ENCODE peak calls at places on chromosomes 4 and X, in ten cellular contexts. One of them, this sample, is unnamed.

GRCh38 chr4:189858445-189858844 is 82.2 kb upstream of the FRG1 start:
- DNase-seq in putamen: no peak
- DNase-seq in AG20443: no peak
- DNase-seq in left ventricle myocardium superior: no peak
- DNase-seq in EL: no peak
- DNase-seq in left lung: no peak
- DNase-seq in IMR-90: no peak
- DNase-seq in effector CD4-positive, alpha-beta T cell: no peak
- DNase-seq in lower lobe of right lung: no peak
- DNase-seq in stimulated activated CD8-positive, alpha-beta memory T cell treated with anti-CD3 and anti-CD28 coated beads, Interleukin-7, amount 100 ng/mL, for 4 hours: no peak
- DNase-seq in this sample: no peak

GRCh38 chr4:9920029-9920428 is 101.3 kb downstream of the SLC2A9 start:
- DNase-seq in lower lobe of right lung: no peak
- DNase-seq in left lung: no peak
- DNase-seq in effector CD4-positive, alpha-beta T cell: no peak
- DNase-seq in left ventricle myocardium superior: no peak
- DNase-seq in putamen: no peak
- DNase-seq in EL: no peak
- DNase-seq in stimulated activated CD8-positive, alpha-beta memory T cell treated with anti-CD3 and anti-CD28 coated beads, Interleukin-7, amount 100 ng/mL, for 4 hours: no peak
- DNase-seq in IMR-90: no peak
- DNase-seq in AG20443: no peak
- DNase-seq in this sample: no peak

GRCh38 chrX:16659326-16659725 is 9.4 kb downstream of the S100G start:
- DNase-seq in AG20443: no peak
- DNase-seq in putamen: no peak
- DNase-seq in EL: peak; percentile 22
- DNase-seq in effector CD4-positive, alpha-beta T cell: no peak
- DNase-seq in lower lobe of right lung: no peak
- DNase-seq in left lung: no peak
- DNase-seq in stimulated activated CD8-positive, alpha-beta memory T cell treated with anti-CD3 and anti-CD28 coated beads, Interleukin-7, amount 100 ng/mL, for 4 hours: no peak
- DNase-seq in left ventricle myocardium superior: no peak
- DNase-seq in IMR-90: no peak
- DNase-seq in this sample: no peak

GRCh38 chr4:40418430-40419230 is 83.5 kb downstream of the CHRNA9 start:
- DNase-seq in left lung: no peak
- DNase-seq in putamen: no peak
- DNase-seq in stimulated activated CD8-positive, alpha-beta memory T cell treated with anti-CD3 and anti-CD28 coated beads, Interleukin-7, amount 100 ng/mL, for 4 hours: no peak
- DNase-seq in IMR-90: no peak
- DNase-seq in effector CD4-positive, alpha-beta T cell: no peak
- DNase-seq in EL: no peak
- DNase-seq in AG20443: no peak
- DNase-seq in left ventricle myocardium superior: no peak
- DNase-seq in lower lobe of right lung: no peak
- DNase-seq in this sample: no peak

GRCh38 chrX:19852014-19853005 is 35.1 kb downstream of the SH3KBP1 start:
- DNase-seq in stimulated activated CD8-positive, alpha-beta memory T cell treated with anti-CD3 and anti-CD28 coated beads, Interleukin-7, amount 100 ng/mL, for 4 hours: no peak
- DNase-seq in left ventricle myocardium superior: peak; percentile 46
- DNase-seq in IMR-90: peak; percentile 65
- DNase-seq in AG20443: peak; percentile 30
- DNase-seq in effector CD4-positive, alpha-beta T cell: no peak
- DNase-seq in lower lobe of right lung: no peak
- DNase-seq in putamen: no peak
- DNase-seq in left lung: no peak
- DNase-seq in EL: peak; percentile 67
- DNase-seq in this sample: no peak

GRCh38 chr4:147513051-147513450 is 32.2 kb downstream of the EDNRA start:
- DNase-seq in EL: peak; percentile 62
- DNase-seq in left lung: no peak
- DNase-seq in lower lobe of right lung: no peak
- DNase-seq in left ventricle myocardium superior: no peak
- DNase-seq in stimulated activated CD8-positive, alpha-beta memory T cell treated with anti-CD3 and anti-CD28 coated beads, Interleukin-7, amount 100 ng/mL, for 4 hours: no peak
- DNase-seq in putamen: no peak
- DNase-seq in AG20443: no peak
- DNase-seq in effector CD4-positive, alpha-beta T cell: no peak
- DNase-seq in IMR-90: no peak
- DNase-seq in this sample: no peak

GRCh38 chrX:102840871-102841705 is 96.0 kb upstream of the RAB40AL start:
- DNase-seq in effector CD4-positive, alpha-beta T cell: no peak
- DNase-seq in EL: peak; percentile 27
- DNase-seq in AG20443: no peak
- DNase-seq in lower lobe of right lung: no peak
- DNase-seq in left ventricle myocardium superior: no peak
- DNase-seq in IMR-90: peak; percentile 34
- DNase-seq in stimulated activated CD8-positive, alpha-beta memory T cell treated with anti-CD3 and anti-CD28 coated beads, Interleukin-7, amount 100 ng/mL, for 4 hours: no peak
- DNase-seq in putamen: no peak
- DNase-seq in left lung: no peak
- DNase-seq in this sample: no peak

GRCh38 chr4:54296548-54297203 is 67.6 kb downstream of the PDGFRA start:
- DNase-seq in EL: no peak
- DNase-seq in AG20443: no peak
- DNase-seq in stimulated activated CD8-positive, alpha-beta memory T cell treated with anti-CD3 and anti-CD28 coated beads, Interleukin-7, amount 100 ng/mL, for 4 hours: no peak
- DNase-seq in putamen: peak; percentile 75
- DNase-seq in left lung: no peak
- DNase-seq in lower lobe of right lung: no peak
- DNase-seq in left ventricle myocardium superior: no peak
- DNase-seq in IMR-90: no peak
- DNase-seq in effector CD4-positive, alpha-beta T cell: no peak
- DNase-seq in this sample: no peak

GRCh38 chr4:105569014-105569850 is 16.8 kb downstream of the ARHGEF38 start:
- DNase-seq in lower lobe of right lung: no peak
- DNase-seq in IMR-90: no peak
- DNase-seq in putamen: no peak
- DNase-seq in left lung: no peak
- DNase-seq in effector CD4-positive, alpha-beta T cell: no peak
- DNase-seq in left ventricle myocardium superior: no peak
- DNase-seq in EL: peak; percentile 2
- DNase-seq in stimulated activated CD8-positive, alpha-beta memory T cell treated with anti-CD3 and anti-CD28 coated beads, Interleukin-7, amount 100 ng/mL, for 4 hours: no peak
- DNase-seq in AG20443: no peak
- DNase-seq in this sample: no peak

GRCh38 chrX:24145340-24146186 is 4.0 kb upstream of the ZFX start:
- DNase-seq in AG20443: peak; percentile 12
- DNase-seq in stimulated activated CD8-positive, alpha-beta memory T cell treated with anti-CD3 and anti-CD28 coated beads, Interleukin-7, amount 100 ng/mL, for 4 hours: no peak
- DNase-seq in effector CD4-positive, alpha-beta T cell: no peak
- DNase-seq in lower lobe of right lung: no peak
- DNase-seq in IMR-90: peak; percentile 54
- DNase-seq in putamen: no peak
- DNase-seq in left lung: no peak
- DNase-seq in EL: peak; percentile 66
- DNase-seq in left ventricle myocardium superior: no peak
- DNase-seq in this sample: peak; percentile 62

GRCh38 chr4:53714377-53715140 is 123.3 kb upstream of the LNX1 start:
- DNase-seq in putamen: no peak
- DNase-seq in effector CD4-positive, alpha-beta T cell: no peak
- DNase-seq in left lung: no peak
- DNase-seq in AG20443: peak; percentile 66
- DNase-seq in left ventricle myocardium superior: no peak
- DNase-seq in EL: peak; percentile 58
- DNase-seq in stimulated activated CD8-positive, alpha-beta memory T cell treated with anti-CD3 and anti-CD28 coated beads, Interleukin-7, amount 100 ng/mL, for 4 hours: no peak
- DNase-seq in IMR-90: peak; percentile 74
- DNase-seq in lower lobe of right lung: no peak
- DNase-seq in this sample: peak; percentile 82

GRCh38 chr4:72525938-72526337 is 43.1 kb downstream of the ADAMTS3 start:
- DNase-seq in stimulated activated CD8-positive, alpha-beta memory T cell treated with anti-CD3 and anti-CD28 coated beads, Interleukin-7, amount 100 ng/mL, for 4 hours: no peak
- DNase-seq in left lung: peak; percentile 54
- DNase-seq in left ventricle myocardium superior: peak; percentile 83
- DNase-seq in effector CD4-positive, alpha-beta T cell: no peak
- DNase-seq in IMR-90: peak; percentile 43
- DNase-seq in lower lobe of right lung: peak; percentile 51
- DNase-seq in putamen: no peak
- DNase-seq in EL: peak; percentile 63
- DNase-seq in AG20443: no peak
- DNase-seq in this sample: no peak

GRCh38 chr4:4984186-4984585 is 35.1 kb downstream of the CYTL1 start:
- DNase-seq in stimulated activated CD8-positive, alpha-beta memory T cell treated with anti-CD3 and anti-CD28 coated beads, Interleukin-7, amount 100 ng/mL, for 4 hours: no peak
- DNase-seq in lower lobe of right lung: no peak
- DNase-seq in left ventricle myocardium superior: no peak
- DNase-seq in EL: no peak
- DNase-seq in left lung: no peak
- DNase-seq in effector CD4-positive, alpha-beta T cell: no peak
- DNase-seq in AG20443: no peak
- DNase-seq in putamen: no peak
- DNase-seq in IMR-90: no peak
- DNase-seq in this sample: no peak

GRCh38 chrX:123833387-123833786 is 26.5 kb upstream of the XIAP start:
- DNase-seq in putamen: peak; percentile 19
- DNase-seq in IMR-90: peak; percentile 39
- DNase-seq in stimulated activated CD8-positive, alpha-beta memory T cell treated with anti-CD3 and anti-CD28 coated beads, Interleukin-7, amount 100 ng/mL, for 4 hours: peak; percentile 22
- DNase-seq in left lung: no peak
- DNase-seq in AG20443: peak; percentile 44
- DNase-seq in left ventricle myocardium superior: no peak
- DNase-seq in lower lobe of right lung: no peak
- DNase-seq in EL: peak; percentile 53
- DNase-seq in effector CD4-positive, alpha-beta T cell: peak; percentile 29
- DNase-seq in this sample: peak; percentile 19

GRCh38 chr4:2304321-2304876 is 42.5 kb upstream of the MXD4 start:
- DNase-seq in lower lobe of right lung: no peak
- DNase-seq in putamen: no peak
- DNase-seq in left ventricle myocardium superior: no peak
- DNase-seq in EL: no peak
- DNase-seq in IMR-90: no peak
- DNase-seq in stimulated activated CD8-positive, alpha-beta memory T cell treated with anti-CD3 and anti-CD28 coated beads, Interleukin-7, amount 100 ng/mL, for 4 hours: no peak
- DNase-seq in AG20443: no peak
- DNase-seq in left lung: no peak
- DNase-seq in effector CD4-positive, alpha-beta T cell: no peak
- DNase-seq in this sample: no peak

GRCh38 chr4:40200881-40201797 is 4.3 kb downstream of the RHOH start:
- DNase-seq in stimulated activated CD8-positive, alpha-beta memory T cell treated with anti-CD3 and anti-CD28 coated beads, Interleukin-7, amount 100 ng/mL, for 4 hours: no peak
- DNase-seq in left ventricle myocardium superior: no peak
- DNase-seq in left lung: no peak
- DNase-seq in lower lobe of right lung: no peak
- DNase-seq in AG20443: no peak
- DNase-seq in EL: no peak
- DNase-seq in IMR-90: peak; percentile 82
- DNase-seq in effector CD4-positive, alpha-beta T cell: no peak
- DNase-seq in putamen: no peak
- DNase-seq in this sample: no peak

GRCh38 chr4:54230479-54231418 is 1.7 kb downstream of the PDGFRA start:
- DNase-seq in left ventricle myocardium superior: peak; percentile 70
- DNase-seq in IMR-90: no peak
- DNase-seq in stimulated activated CD8-positive, alpha-beta memory T cell treated with anti-CD3 and anti-CD28 coated beads, Interleukin-7, amount 100 ng/mL, for 4 hours: no peak
- DNase-seq in putamen: no peak
- DNase-seq in lower lobe of right lung: peak; percentile 45
- DNase-seq in AG20443: peak; percentile 52
- DNase-seq in effector CD4-positive, alpha-beta T cell: no peak
- DNase-seq in EL: peak; percentile 24
- DNase-seq in left lung: no peak
- DNase-seq in this sample: no peak

GRCh38 chr4:157048248-157048647 is 27.7 kb upstream of the GLRB start:
- DNase-seq in stimulated activated CD8-positive, alpha-beta memory T cell treated with anti-CD3 and anti-CD28 coated beads, Interleukin-7, amount 100 ng/mL, for 4 hours: no peak
- DNase-seq in lower lobe of right lung: no peak
- DNase-seq in IMR-90: peak; percentile 88
- DNase-seq in effector CD4-positive, alpha-beta T cell: no peak
- DNase-seq in putamen: no peak
- DNase-seq in left lung: no peak
- DNase-seq in EL: no peak
- DNase-seq in left ventricle myocardium superior: no peak
- DNase-seq in AG20443: peak; percentile 74
- DNase-seq in this sample: peak; percentile 41